ENCODE peak calls at places on chromosomes 2 and 18, in seven cellular contexts. C is effector memory CD8-positive, alpha-beta T cell; Q is left cardiac atrium; K is GM12891; X is left kidney; O is HCT116; W is spleen. B is an unnamed sample.

GRCh38 chr2:195124391-195125079 is 532.5 kb upstream of the SLC39A10 start:
- DNase-seq in X (no peak), W (peak; percentile 58), K (no peak), O (no peak), Q (no peak), C (no peak), B (no peak)

GRCh38 chr18:50704541-50704940 is 115.3 kb downstream of the MRO start:
- DNase-seq in W (peak; percentile 51), X (no peak), C (no peak), Q (no peak), O (no peak), K (no peak), B (no peak)

GRCh38 chr2:217628061-217628460 is 374.7 kb downstream of the TNS1 start:
- DNase-seq in Q (no peak), C (no peak), W (no peak), X (no peak), O (no peak), K (no peak), B (no peak)

GRCh38 chr2:10879159-10879558 is 32.6 kb upstream of the KCNF1 start:
- DNase-seq in X (no peak), W (no peak), Q (no peak), O (no peak), C (no peak), K (no peak), B (no peak)

GRCh38 chr2:221435161-221435560 is 136.9 kb downstream of the EPHA4 start:
- DNase-seq in Q (no peak), X (no peak), C (no peak), W (no peak), O (no peak), K (no peak), B (no peak)

GRCh38 chr2:195664528-195664927 is 7.5 kb downstream of the SLC39A10 start:
- DNase-seq in W (no peak), Q (no peak), K (no peak), O (no peak), X (no peak), C (no peak), B (no peak)

GRCh38 chr2:224136394-224136793 is 97.3 kb upstream of the SERPINE2 start:
- DNase-seq in X (no peak), O (no peak), W (no peak), Q (no peak), K (no peak), C (no peak), B (no peak)

GRCh38 chr2:112938904-112939303 is 27.9 kb downstream of the IL37 start:
- DNase-seq in Q (no peak), X (no peak), C (no peak), K (no peak), O (peak; percentile 68), W (no peak), B (no peak)

GRCh38 chr2:172701250-172701649 is 34.4 kb upstream of the RAPGEF4 start:
- DNase-seq in W (no peak), C (no peak), X (no peak), Q (no peak), K (no peak), O (no peak), B (no peak)

GRCh38 chr2:188158337-188159100 is 133.2 kb upstream of the GULP1 start:
- DNase-seq in Q (no peak), X (no peak), O (no peak), K (no peak), W (no peak), C (no peak), B (no peak)

GRCh38 chr2:222398446-222398885 is 25.9 kb upstream of the SGPP2 start:
- DNase-seq in X (no peak), O (no peak), K (no peak), W (no peak), C (no peak), Q (no peak), B (peak; percentile 19)

GRCh38 chr2:200435379-200435778 is 74.5 kb downstream of the KCTD18 start:
- DNase-seq in W (no peak), O (no peak), K (no peak), Q (no peak), X (no peak), C (no peak), B (no peak)

GRCh38 chr2:144517825-144518699 is 1.9 kb downstream of the ZEB2 start:
- DNase-seq in W (no peak), C (no peak), Q (no peak), O (no peak), X (peak; percentile 80), K (no peak), B (peak; percentile 50)

GRCh38 chr2:163345795-163346573 is 389.8 kb downstream of the FIGN start:
- DNase-seq in X (peak; percentile 83), Q (no peak), O (peak; percentile 55), W (no peak), K (no peak), C (no peak), B (peak; percentile 85)

GRCh38 chr2:20479835-20480234 is 33.0 kb downstream of the RHOB start:
- DNase-seq in Q (no peak), W (no peak), C (no peak), K (no peak), X (no peak), O (no peak), B (no peak)

GRCh38 chr2:109582928-109583895 is 30.6 kb downstream of the SEPTIN10 start:
- DNase-seq in C (no peak), X (no peak), K (no peak), O (no peak), W (no peak), Q (no peak), B (peak; percentile 54)

GRCh38 chr18:9380101-9380500 is 45.5 kb downstream of the TWSG1 start:
- DNase-seq in C (no peak), W (no peak), X (no peak), O (no peak), K (no peak), Q (no peak), B (no peak)

GRCh38 chr2:227228061-227228667 is 63.7 kb downstream of the COL4A3 start:
- DNase-seq in W (no peak), K (no peak), Q (peak; percentile 78), O (no peak), X (peak; percentile 37), C (no peak), B (no peak)

GRCh38 chr2:21454839-21455238 is 331.1 kb downstream of the TDRD15 start:
- DNase-seq in O (no peak), Q (no peak), W (no peak), C (no peak), K (no peak), X (no peak), B (no peak)

B was measured in NCI-H526.